ENCODE peak calls at places on chromosome 6, in eight cellular contexts. E is psoas muscle, S is sigmoid colon, C is neural progenitor cell, G is GM23248, P is heart right ventricle, I is Peyer's patch, X is PC-3. O is an unnamed sample.

GRCh38 chr6:99219788-99220187 is 129.7 kb downstream of the FAXC start:
- DNase-seq in I (no peak), G (no peak), X (peak; percentile 30), E (no peak), P (no peak), C (peak; percentile 76), S (no peak), O (no peak)

GRCh38 chr6:114344216-114344970 is 1.6 kb upstream of the HS3ST5 start:
- DNase-seq in I (no peak), P (no peak), C (no peak), X (peak; percentile 42), G (no peak), S (no peak), E (no peak), O (no peak)

GRCh38 chr6:129863664-129864063 is 2.5 kb upstream of the TMEM244 start:
- DNase-seq in P (no peak), G (peak; percentile 82), S (no peak), E (no peak), X (peak; percentile 85), I (no peak), C (no peak), O (peak; percentile 33)

GRCh38 chr6:25993038-25993684 is 30.6 kb downstream of the TRIM38 start:
- DNase-seq in X (no peak), G (no peak), I (no peak), P (no peak), S (no peak), C (no peak), E (no peak), O (no peak)

GRCh38 chr6:12324096-12324495 is 33.9 kb downstream of the EDN1 start:
- DNase-seq in X (peak; percentile 99), S (no peak), E (no peak), I (peak; percentile 77), C (no peak), P (no peak), G (peak; percentile 48), O (peak; percentile 56)

GRCh38 chr6:155580904-155581303 is 125.3 kb upstream of the NOX3 start:
- DNase-seq in C (no peak), E (no peak), S (no peak), I (no peak), P (no peak), G (peak; percentile 2), X (no peak), O (no peak)

GRCh38 chr6:162058281-162058875 is 669.2 kb downstream of the PRKN start:
- DNase-seq in P (peak; percentile 34), I (no peak), X (peak; percentile 75), C (no peak), G (peak; percentile 1), E (no peak), S (no peak), O (no peak)

GRCh38 chr6:137206562-137206961 is 12.6 kb downstream of the IFNGR1 start:
- DNase-seq in X (no peak), G (no peak), I (no peak), E (no peak), P (no peak), C (no peak), S (no peak), O (no peak)

GRCh38 chr6:47165918-47166317 is 123.8 kb upstream of the ADGRF1 start:
- DNase-seq in I (no peak), G (no peak), X (no peak), S (no peak), E (no peak), C (no peak), P (no peak), O (peak; percentile 17)

GRCh38 chr6:143125896-143126573 is 65.3 kb downstream of the AIG1 start:
- DNase-seq in G (no peak), C (no peak), E (no peak), S (no peak), P (no peak), I (no peak), X (no peak), O (peak; percentile 38)

GRCh38 chr6:68211242-68211795 is 423.8 kb upstream of the ADGRB3 start:
- DNase-seq in S (no peak), G (no peak), X (no peak), E (no peak), C (no peak), P (no peak), I (no peak), O (no peak)

GRCh38 chr6:120992257-120992656 is 342.0 kb downstream of the TBC1D32 start:
- DNase-seq in S (no peak), I (no peak), G (no peak), X (no peak), C (no peak), P (no peak), E (no peak), O (no peak)

GRCh38 chr6:166977626-166978550 is 21.3 kb upstream of the CEP43 start:
- DNase-seq in I (no peak), C (no peak), P (no peak), E (no peak), G (peak; percentile 34), S (no peak), X (no peak), O (peak; percentile 14)

GRCh38 chr6:18154507-18155272 is at the start of gene TPMT:
- DNase-seq in X (peak; percentile 16), S (peak; percentile 73), C (peak; percentile 97), G (peak; percentile 44), I (peak; percentile 58), P (peak; percentile 99), E (no peak), O (peak; percentile 47)

GRCh38 chr6:143561105-143561704 is 49.7 kb upstream of the FUCA2 start:
- DNase-seq in C (no peak), S (no peak), X (no peak), E (no peak), I (no peak), G (no peak), P (no peak), O (no peak)

GRCh38 chr6:15129872-15130271 is 116.0 kb upstream of the JARID2 start:
- DNase-seq in I (no peak), X (no peak), P (no peak), G (no peak), S (no peak), C (no peak), E (no peak), O (no peak)

GRCh38 chr6:137286926-137287325 is 67.7 kb upstream of the IFNGR1 start:
- DNase-seq in P (no peak), E (no peak), X (no peak), S (no peak), I (no peak), G (peak; percentile 18), C (no peak), O (no peak)

GRCh38 chr6:138107752-138108592 is 753 bp upstream of the PERP start:
- DNase-seq in X (peak; percentile 25), C (peak; percentile 34), G (no peak), E (no peak), I (peak; percentile 91), P (peak; percentile 14), S (no peak), O (no peak)

GRCh38 chr6:127811939-127812338 is 88.9 kb downstream of the THEMIS start:
- DNase-seq in C (no peak), I (no peak), G (no peak), X (no peak), S (no peak), P (no peak), E (no peak), O (no peak)

GRCh38 chr6:46998436-46999017 is 43.6 kb downstream of the ADGRF1 start:
- DNase-seq in E (no peak), C (no peak), X (peak; percentile 32), P (no peak), G (no peak), I (no peak), S (no peak), O (no peak)

GRCh38 chr6:1885576-1886003 is 275.9 kb downstream of the FOXC1 start:
- DNase-seq in G (no peak), X (no peak), P (no peak), I (no peak), E (no peak), C (peak; percentile 55), S (no peak), O (no peak)

DNA sequence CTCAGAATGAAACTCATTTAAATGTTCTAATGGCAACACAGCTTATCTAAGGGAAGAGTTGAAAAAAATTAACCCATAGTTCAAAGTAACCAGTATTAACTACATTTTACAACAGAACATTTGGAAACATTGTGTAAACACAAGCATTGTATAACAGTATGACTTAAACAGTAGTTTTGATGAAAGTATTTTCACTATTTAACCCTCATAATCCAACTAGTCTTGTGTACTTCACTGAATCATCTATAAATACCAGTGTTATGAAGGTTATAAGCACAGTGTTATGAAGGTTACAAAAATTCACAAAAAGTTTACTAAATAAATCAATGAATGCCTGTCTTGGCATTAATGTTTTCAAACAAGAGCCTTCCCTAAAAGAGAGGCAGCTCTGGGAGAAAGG is 66.5 kb downstream of the REV3L start:
- DNase-seq in C (no peak), S (no peak), G (no peak), I (no peak), E (no peak), P (no peak), X (no peak), O (peak; percentile 19)
- H3K4me3 ChIP-seq in C (no peak overlapping the region), S (no peak overlapping the region), G (no peak overlapping the region), I (no peak overlapping the region), E (no peak overlapping the region), P (no peak overlapping the region), X (no peak overlapping the region), O (peak overlapping the region; percentile 54)

DNA sequence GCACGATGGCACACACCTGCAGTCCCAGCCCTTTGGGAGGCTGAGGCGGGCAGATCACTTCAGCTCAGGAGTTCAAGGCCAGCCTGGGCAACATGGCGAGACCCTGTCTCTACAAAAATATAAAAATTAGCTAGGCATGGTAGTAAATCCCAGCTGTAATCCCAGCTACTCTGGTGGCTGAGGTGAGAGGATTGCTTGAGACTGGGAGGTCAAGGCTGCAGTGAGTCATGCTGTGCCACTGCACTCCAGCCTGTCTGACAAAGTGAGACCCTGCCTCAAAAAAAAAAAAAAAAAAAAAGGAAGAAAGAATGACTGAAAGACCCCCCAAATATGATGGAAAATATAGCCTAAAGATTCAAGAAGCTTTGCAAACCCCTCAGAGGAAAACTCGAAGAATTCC is 26.8 kb downstream of the METTL24 start:
- DNase-seq in E (no peak), C (no peak), S (no peak), P (no peak), X (no peak), I (no peak), G (no peak), O (no peak)
- H3K4me1 ChIP-seq in E (no peaks in the 10 kb centered on the region), C (peaks cover 21% of the 10 kb centered on the region), S (peaks cover 91% of the 10 kb centered on the region), P (peaks cover 7% of the 10 kb centered on the region), X (peaks cover 10% of the 10 kb centered on the region), I (no peaks in the 10 kb centered on the region), G (peaks cover 36% of the 10 kb centered on the region), O (peaks cover 14% of the 10 kb centered on the region)

GRCh38 chr6:32182617-32183016 is 1.4 kb downstream of the AGER start:
- DNase-seq in X (no peak), S (no peak), P (no peak), G (no peak), C (no peak), I (no peak), E (no peak), O (no peak)
- H3K36me3 ChIP-seq in X (peaks cover 5% of the 10 kb centered on the region), S (peaks cover 22% of the 10 kb centered on the region), P (no peaks in the 10 kb centered on the region), G (peaks cover 5% of the 10 kb centered on the region), C (no peaks in the 10 kb centered on the region), I (no peaks in the 10 kb centered on the region), E (peaks cover 54% of the 10 kb centered on the region), O (peaks cover 40% of the 10 kb centered on the region)

DNA sequence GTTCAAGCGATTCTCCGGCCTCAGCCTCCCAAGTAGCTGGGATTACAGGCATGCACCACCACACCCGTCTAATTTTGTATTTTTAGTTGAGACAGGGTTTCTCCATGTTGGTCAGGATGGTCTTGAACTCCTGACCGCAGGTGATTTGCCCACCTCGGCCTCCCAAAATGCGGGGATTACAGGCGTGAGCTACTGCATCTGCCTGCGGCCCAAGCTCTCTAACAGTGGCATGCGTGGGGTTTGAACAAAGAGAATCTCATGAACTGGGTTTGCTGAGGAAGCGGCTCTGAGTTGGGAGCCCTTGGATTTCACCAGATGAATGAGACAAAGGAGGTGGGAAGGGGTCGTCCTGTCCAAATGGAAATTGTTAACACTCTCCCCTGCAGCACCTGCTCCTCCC is 33.2 kb upstream of the CD83 start:
- DNase-seq in C (no peak), I (no peak), G (no peak), X (no peak), E (no peak), P (no peak), S (no peak), O (no peak)
- H3K4me3 ChIP-seq in C (no peak overlapping the region), I (no peak overlapping the region), G (no peak overlapping the region), X (no peak overlapping the region), E (no peak overlapping the region), P (no peak overlapping the region), S (no peak overlapping the region), O (no peak overlapping the region)